ENCODE peak calls at places on chromosome 20, in four cellular contexts. T is heart left ventricle, R is progenitor cell of endocrine pancreas, E is fibroblast of pulmonary artery. G is an unnamed sample.

GRCh38 chr20:24378651-24379050 is 90.8 kb upstream of the SYNDIG1 start:
- DNase-seq in T (no peak), R (no peak), E (no peak), G (no peak)

GRCh38 chr20:51092238-51092822 is 69.4 kb upstream of the KCNG1 start:
- DNase-seq in T (no peak), R (no peak), E (no peak), G (no peak)

GRCh38 chr20:12835999-12836398 is 172.8 kb upstream of the SPTLC3 start:
- DNase-seq in T (no peak), R (no peak), E (no peak), G (no peak)

GRCh38 chr20:38108438-38109024 is 56.5 kb downstream of the TGM2 start:
- DNase-seq in T (peak), R (no peak), E (peak), G (no peak)

GRCh38 chr20:61433816-61434215 is 181.8 kb downstream of the CDH4 start:
- DNase-seq in T (no peak), R (no peak), E (no peak), G (no peak)

GRCh38 chr20:9617062-9617461 is 102.7 kb downstream of the LAMP5 start:
- DNase-seq in T (peak), R (peak), E (peak), G (peak)

GRCh38 chr20:43590036-43590391 is 723 bp upstream of the IFT52 start:
- DNase-seq in T (no peak), R (no peak), E (no peak), G (no peak)

GRCh38 chr20:14009206-14009605 is 13.9 kb downstream of the MACROD2 start:
- DNase-seq in T (no peak), R (no peak), E (no peak), G (no peak)

GRCh38 chr20:48791014-48791413 is 36.8 kb downstream of the PREX1 start:
- DNase-seq in T (no peak), R (no peak), E (no peak), G (no peak)

GRCh38 chr20:48789781-48790544 is 37.8 kb downstream of the PREX1 start:
- DNase-seq in T (no peak), R (no peak), E (no peak), G (no peak)

GRCh38 chr20:48788486-48789072 is 39.2 kb downstream of the PREX1 start:
- DNase-seq in T (no peak), R (no peak), E (no peak), G (no peak)

GRCh38 chr20:48787861-48788375 is 39.9 kb downstream of the PREX1 start:
- DNase-seq in T (no peak), R (no peak), E (peak), G (peak)

DNA sequence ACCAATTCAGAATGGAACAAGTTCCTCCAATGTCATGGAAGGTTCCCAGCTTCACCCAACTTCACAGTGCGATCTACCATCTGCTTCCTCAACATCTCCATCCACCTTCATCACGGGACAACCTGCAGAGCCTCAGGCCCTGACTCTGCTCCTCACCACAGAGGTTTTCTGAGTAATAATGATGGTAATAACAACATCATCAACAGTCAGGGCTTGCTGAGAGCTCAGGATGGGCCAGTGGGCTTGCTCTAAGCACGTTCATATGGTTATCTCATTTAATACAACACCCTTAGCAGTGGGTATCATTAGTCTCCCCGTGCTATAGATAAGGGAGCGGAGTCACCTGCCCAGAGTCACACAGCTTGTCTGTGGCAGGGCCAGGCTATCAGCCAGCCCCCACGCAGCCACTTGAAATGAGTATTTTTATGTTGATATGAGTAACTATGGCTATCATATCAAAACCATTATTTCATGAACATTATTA is 38.6 kb downstream of the PREX1 start:
- DNase-seq in T (no peak), R (no peak), E (no peak), G (no peak)
- TF ChIP-seq CTCF in T (no peak), R (no peak), E (no peak), G (no peak)

DNA sequence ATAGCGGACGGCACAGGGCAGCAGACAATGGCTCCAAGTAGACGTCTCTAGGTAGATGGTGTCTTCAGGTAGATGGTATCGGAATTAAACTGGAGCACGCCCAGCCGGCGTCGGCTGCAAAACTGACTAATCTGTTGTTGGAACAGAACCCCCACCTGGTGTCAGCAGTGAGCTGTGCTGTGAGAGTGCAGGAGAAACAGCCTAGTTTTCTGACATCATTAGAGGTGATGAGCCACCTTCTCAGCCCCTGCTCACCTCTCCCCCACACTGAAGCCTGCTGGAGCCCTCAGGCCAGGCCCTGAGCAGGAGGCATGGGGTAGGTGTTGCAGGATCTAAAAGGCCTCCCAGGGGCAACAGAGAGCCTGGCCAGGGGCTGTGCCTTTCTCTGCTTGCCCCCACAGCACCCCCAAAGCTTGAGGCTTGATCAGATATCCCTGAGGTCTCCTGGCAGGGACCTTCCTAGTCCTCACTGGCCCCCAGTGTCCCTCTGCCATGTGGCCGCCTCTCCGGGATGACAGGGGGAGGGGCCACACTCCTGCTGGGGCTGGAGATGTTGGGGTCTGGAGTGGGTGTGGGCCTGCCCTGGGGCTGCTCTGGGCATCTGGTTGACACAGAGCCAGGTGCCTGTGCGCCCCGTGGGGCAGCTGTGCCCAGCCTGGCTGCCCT is 6.9 kb upstream of the HELZ2 start:
- DNase-seq in T (no peak), R (no peak), E (peak), G (no peak)
- TF ChIP-seq CTCF in T (peak), R (peak), E (peak), G (peak)

GRCh38 chr20:59992531-59992930 is 34.3 kb downstream of the CDH26 start:
- DNase-seq in T (no peak), R (no peak), E (no peak), G (no peak)
- TF ChIP-seq CTCF in T (no peak), R (no peak), E (no peak), G (no peak)

DNA sequence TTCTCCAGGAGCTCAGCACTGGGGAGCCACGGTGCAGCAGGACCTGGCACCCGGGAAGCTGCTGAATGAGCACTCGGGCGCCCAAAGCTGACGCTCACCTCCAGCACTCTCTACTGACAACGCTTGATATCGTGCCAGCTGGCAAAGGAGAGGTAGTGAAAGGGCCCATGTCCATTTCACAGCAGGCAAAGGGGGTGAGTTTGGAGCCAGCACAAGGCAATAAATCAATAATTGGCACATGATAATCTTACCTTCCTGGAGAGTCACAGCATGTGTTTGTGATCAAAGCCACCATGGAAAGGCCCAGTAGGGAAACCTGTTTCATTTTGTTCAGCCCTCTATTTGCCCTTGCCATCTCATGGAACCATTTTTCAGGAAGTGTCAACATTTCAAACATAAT is 23.3 kb upstream of the SMIM26 start:
- DNase-seq in T (peak), R (no peak), E (no peak), G (no peak)
- TF ChIP-seq CTCF in T (no peak), R (no peak), E (no peak), G (no peak)

G was measured in AG09319.